ENCODE peak calls at places on chromosomes 7 and 10, in ten cellular contexts. Q is lung, T is cardiac muscle cell, G is neuronal stem cell, O is body of pancreas, N is psoas muscle, F is heart right ventricle, A is endothelial cell of umbilical vein, M is colonic mucosa, J is osteoblast. L is an unnamed sample.

GRCh38 chr10:74039561-74040145 is 41.7 kb downstream of the VCL start:
- DNase-seq in F (peak; percentile 62), O (peak; percentile 18), J (peak; percentile 89), G (no peak), N (peak; percentile 63), M (no peak), A (peak; percentile 34), T (peak; percentile 87), Q (peak; percentile 38), L (peak; percentile 31)

GRCh38 chr7:155188821-155189599 is 108.7 kb upstream of the INSIG1 start:
- DNase-seq in O (no peak), M (no peak), J (peak; percentile 78), G (no peak), T (peak; percentile 45), A (no peak), Q (no peak), F (no peak), N (no peak), L (no peak)

GRCh38 chr7:139589474-139589873 is 66.0 kb downstream of the CLEC2L start:
- DNase-seq in O (no peak), G (no peak), J (no peak), F (no peak), M (no peak), N (no peak), Q (no peak), A (no peak), T (no peak), L (no peak)

GRCh38 chr10:14838582-14839304 is 637 bp downstream of the HSPA14 start:
- DNase-seq in T (peak; percentile 16), F (peak; percentile 15), A (peak; percentile 46), M (peak; percentile 36), G (peak; percentile 63), Q (peak; percentile 32), O (peak; percentile 32), N (peak; percentile 66), J (peak; percentile 71), L (peak; percentile 76)

GRCh38 chr10:96473866-96474265 is 39.9 kb downstream of the TLL2 start:
- DNase-seq in T (no peak), G (peak; percentile 39), O (no peak), F (no peak), J (no peak), Q (no peak), A (no peak), M (no peak), N (no peak), L (no peak)

GRCh38 chr10:123381271-123381670 is 227.1 kb downstream of the BUB3 start:
- DNase-seq in N (no peak), F (no peak), A (no peak), G (no peak), J (peak; percentile 72), M (no peak), T (peak; percentile 1), Q (no peak), O (no peak), L (no peak)

GRCh38 chr10:86725980-86726976 is 30.1 kb upstream of the BMPR1A start:
- DNase-seq in F (no peak), J (no peak), O (no peak), Q (no peak), G (no peak), N (no peak), T (no peak), A (no peak), M (no peak), L (no peak)

GRCh38 chr10:6493521-6494451 is 86.3 kb downstream of the PRKCQ start:
- DNase-seq in M (no peak), G (no peak), N (no peak), T (peak; percentile 11), J (no peak), F (no peak), O (no peak), A (no peak), Q (no peak), L (no peak)

GRCh38 chr7:117982071-117983055 is 109.1 kb upstream of the CTTNBP2 start:
- DNase-seq in T (no peak), O (no peak), A (peak; percentile 76), G (no peak), J (no peak), F (no peak), Q (no peak), M (no peak), N (no peak), L (no peak)

GRCh38 chr10:42990721-42991441 is 86.0 kb upstream of the RET start:
- DNase-seq in G (no peak), Q (no peak), F (no peak), A (no peak), O (no peak), J (peak; percentile 61), N (peak; percentile 37), T (no peak), M (peak; percentile 9), L (peak; percentile 21)

DNA sequence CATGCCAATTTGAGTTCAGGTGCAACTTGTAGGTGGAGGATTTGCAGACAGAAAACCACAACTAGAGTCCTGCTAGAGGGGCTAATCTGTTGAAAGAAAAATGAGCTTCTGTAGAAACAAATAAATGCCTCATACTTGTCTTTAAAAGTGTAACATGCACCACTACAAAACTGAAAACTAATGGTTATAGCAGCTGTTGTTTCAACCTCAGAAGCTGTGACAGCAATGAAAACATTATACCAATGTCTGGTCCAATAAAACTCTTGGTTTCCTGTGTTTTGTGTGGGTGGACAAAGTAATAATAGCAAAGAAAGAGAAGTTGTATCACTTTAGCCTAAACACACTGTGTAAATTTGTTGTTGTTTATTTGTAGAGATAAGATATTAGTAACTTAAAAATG is 3.4 kb upstream of the PPP1R9A start:
- DNase-seq in N (no peak), A (no peak), J (no peak), G (no peak), M (no peak), T (no peak), Q (no peak), O (no peak), F (no peak), L (no peak)
- H3K4me3 ChIP-seq in N (no peak overlapping the region), A (no peak overlapping the region), J (no peak overlapping the region), G (no peak overlapping the region), M (no peak overlapping the region), T (no peak overlapping the region), Q (no peak overlapping the region), O (no peak overlapping the region), F (no peak overlapping the region), L (no peak overlapping the region)

DNA sequence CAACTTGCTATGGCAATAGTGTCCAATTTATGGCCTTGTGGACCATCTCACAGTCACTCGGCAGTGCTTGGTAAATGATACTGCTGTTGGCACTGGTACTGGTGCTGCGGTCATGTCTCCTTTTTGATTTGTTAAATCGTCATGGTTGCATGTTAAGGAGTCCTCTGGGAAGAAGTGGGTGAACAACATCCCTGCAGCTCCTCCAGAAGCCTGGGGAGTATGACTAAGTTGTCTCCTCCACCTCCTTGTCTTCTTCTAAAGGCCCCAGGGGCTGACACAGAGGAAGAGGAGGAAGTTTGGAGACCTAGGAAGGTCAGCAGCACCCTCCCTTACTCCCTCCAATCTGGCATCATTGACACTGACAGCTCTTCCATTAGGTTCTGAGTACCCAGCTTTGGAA is 8.5 kb downstream of the ITPRIP start:
- DNase-seq in O (no peak), J (peak; percentile 93), Q (no peak), G (no peak), M (no peak), N (no peak), F (no peak), T (peak; percentile 69), A (no peak), L (peak; percentile 34)
- H3K4me1 ChIP-seq in O (peaks cover 52% of the 10 kb centered on the region), J (peaks cover 89% of the 10 kb centered on the region), Q (peaks cover 59% of the 10 kb centered on the region), G (peaks cover 62% of the 10 kb centered on the region), M (peaks cover 34% of the 10 kb centered on the region), N (peaks cover 81% of the 10 kb centered on the region), F (peaks cover 100% of the 10 kb centered on the region), T (peaks cover 76% of the 10 kb centered on the region), A (peaks cover 88% of the 10 kb centered on the region), L (peaks cover 83% of the 10 kb centered on the region)

GRCh38 chr10:95220539-95220938 is 26.5 kb downstream of the ACSM6 start:
- DNase-seq in N (no peak), O (no peak), G (no peak), Q (no peak), A (no peak), J (no peak), M (no peak), T (no peak), F (no peak), L (no peak)
- H3K27me3 ChIP-seq in N (no peaks in the 10 kb centered on the region), O (no peaks in the 10 kb centered on the region), G (no peaks in the 10 kb centered on the region), Q (no peaks in the 10 kb centered on the region), A (no peaks in the 10 kb centered on the region), J (no peaks in the 10 kb centered on the region), M (no peaks in the 10 kb centered on the region), T (no peaks in the 10 kb centered on the region), F (no peaks in the 10 kb centered on the region), L (no peaks in the 10 kb centered on the region)

DNA sequence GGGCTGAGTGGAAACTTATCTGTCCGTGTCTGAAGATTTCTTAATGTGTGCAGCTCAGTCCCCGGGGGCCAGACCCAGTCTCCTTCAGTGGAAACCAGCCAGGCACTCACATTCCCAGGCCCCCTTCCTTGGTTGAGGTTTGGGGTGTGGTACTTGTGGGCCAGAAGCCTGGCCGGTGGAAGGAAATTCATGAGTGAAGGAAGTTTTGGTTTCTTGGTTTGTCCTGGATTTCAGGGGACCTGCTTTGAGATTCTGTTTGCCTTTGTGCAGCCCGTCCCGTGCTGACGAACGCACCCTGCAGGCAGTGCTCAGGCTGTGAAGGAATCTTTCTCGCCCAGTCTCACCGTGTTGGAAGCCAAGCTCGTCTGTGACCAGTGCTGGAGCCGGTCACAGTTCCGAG is 2.9 kb downstream of the INPP5A start:
- DNase-seq in A (peak; percentile 48), N (peak; percentile 55), Q (no peak), F (no peak), M (no peak), G (no peak), O (peak; percentile 38), J (peak; percentile 85), T (peak; percentile 44), L (peak; percentile 75)
- H3K4me3 ChIP-seq in A (no peak overlapping the region), N (peak overlapping the region; percentile 81), Q (no peak overlapping the region), F (no peak overlapping the region), M (no peak overlapping the region), G (no peak overlapping the region), O (no peak overlapping the region), J (peak overlapping the region; percentile 40), T (peak overlapping the region; percentile 1), L (no peak overlapping the region)

GRCh38 chr7:24966802-24967201 is 13.2 kb downstream of the OSBPL3 start:
- DNase-seq in G (no peak), N (no peak), O (no peak), F (no peak), M (no peak), J (no peak), Q (no peak), A (no peak), T (peak; percentile 25), L (no peak)
- H3K4me1 ChIP-seq in G (peaks cover 14% of the 10 kb centered on the region), N (peaks cover 4% of the 10 kb centered on the region), O (peaks cover 13% of the 10 kb centered on the region), F (peaks cover 13% of the 10 kb centered on the region), M (peaks cover 9% of the 10 kb centered on the region), J (peaks cover 42% of the 10 kb centered on the region), Q (no peaks in the 10 kb centered on the region), A (peaks cover 18% of the 10 kb centered on the region), T (peaks cover 2% of the 10 kb centered on the region), L (peaks cover 2% of the 10 kb centered on the region)